ENCODE peak calls at places on chromosomes 12 and 14, in seven cellular contexts. B is stomach; A is adipocyte; T is lung; P is cardiac muscle cell; F is CD4-positive, CD25-positive, alpha-beta regulatory T cell; G is kidney. M is an unnamed sample. For H3K4me1, the result is how much of the 10 kb centered on the place peaks cover.

GRCh38 chr14:61934385-61934784 is 172.2 kb downstream of the SNAPC1 start:
- DNase-seq in B (no peak), A (peak), T (no peak), P (peak), F (no peak), G (no peak), M (no peak)

GRCh38 chr14:31268216-31268615 is 60.6 kb upstream of the HECTD1 start:
- DNase-seq in B (no peak), A (peak), T (no peak), P (no peak), F (no peak), G (no peak), M (no peak)

GRCh38 chr14:49492151-49492550 is 94.0 kb downstream of the RPS29 start:
- DNase-seq in B (no peak), A (no peak), T (no peak), P (no peak), F (no peak), G (no peak), M (no peak)

GRCh38 chr12:110585231-110585799 is 2.2 kb upstream of the PPTC7 start:
- DNase-seq in B (no peak), A (peak), T (peak), P (peak), F (peak), G (no peak), M (no peak)

GRCh38 chr12:69442894-69443293 is 27.3 kb upstream of the FRS2 start:
- DNase-seq in B (no peak), A (no peak), T (no peak), P (peak), F (no peak), G (no peak), M (no peak)

GRCh38 chr12:69243099-69244084 is 4.0 kb downstream of the CPSF6 start:
- DNase-seq in B (no peak), A (no peak), T (no peak), P (no peak), F (peak), G (no peak), M (no peak)

GRCh38 chr14:97387252-97387882 is 590.2 kb downstream of the VRK1 start:
- DNase-seq in B (no peak), A (no peak), T (no peak), P (no peak), F (no peak), G (no peak), M (no peak)

GRCh38 chr14:61503167-61503801 is 181.9 kb downstream of the PRKCH start:
- DNase-seq in B (no peak), A (no peak), T (no peak), P (peak), F (peak), G (no peak), M (no peak)

GRCh38 chr14:59123526-59123925 is 64.9 kb upstream of the DAAM1 start:
- DNase-seq in B (no peak), A (peak), T (no peak), P (peak), F (no peak), G (no peak), M (no peak)

GRCh38 chr14:62001988-62002387 is 239.8 kb downstream of the SNAPC1 start:
- DNase-seq in B (no peak), A (no peak), T (no peak), P (no peak), F (no peak), G (no peak), M (no peak)

GRCh38 chr14:59777006-59777579 is 93.5 kb downstream of the RTN1 start:
- DNase-seq in B (no peak), A (no peak), T (no peak), P (no peak), F (no peak), G (no peak), M (no peak)

GRCh38 chr12:6377667-6377994 is 2.3 kb upstream of the SCNN1A start:
- DNase-seq in B (peak), A (peak), T (peak), P (no peak), F (no peak), G (peak), M (no peak)

GRCh38 chr14:79186523-79186922 is 1016.4 kb downstream of the NRXN3 start:
- DNase-seq in B (no peak), A (no peak), T (no peak), P (no peak), F (no peak), G (no peak), M (no peak)

GRCh38 chr12:108191938-108192337 is 62.9 kb downstream of the WSCD2 start:
- DNase-seq in B (no peak), A (no peak), T (no peak), P (no peak), F (no peak), G (no peak), M (no peak)

GRCh38 chr14:76267322-76268012 is 108.5 kb upstream of the ESRRB start:
- DNase-seq in B (peak), A (peak), T (peak), P (peak), F (peak), G (peak), M (peak)

GRCh38 chr14:89269404-89269803 is 147.6 kb downstream of the FOXN3 start:
- DNase-seq in B (no peak), A (no peak), T (no peak), P (no peak), F (no peak), G (no peak), M (no peak)

GRCh38 chr12:106378788-106379187 is 21.2 kb downstream of the POLR3B start:
- DNase-seq in B (no peak), A (no peak), T (no peak), P (no peak), F (peak), G (no peak), M (no peak)

GRCh38 chr12:2256453-2256852 is 203.7 kb downstream of the CACNA1C start:
- DNase-seq in B (no peak), A (no peak), T (no peak), P (peak), F (no peak), G (no peak), M (no peak)

GRCh38 chr12:32115404-32116104 is 8.9 kb downstream of the BICD1 start:
- DNase-seq in B (peak), A (peak), T (peak), P (peak), F (no peak), G (peak), M (no peak)

GRCh38 chr14:36238666-36239363 is 62.3 kb upstream of the PTCSC3 start:
- DNase-seq in B (no peak), A (no peak), T (peak), P (peak), F (no peak), G (no peak), M (no peak)

GRCh38 chr14:90587918-90588317 is 191.1 kb downstream of the CALM1 start:
- DNase-seq in B (no peak), A (no peak), T (no peak), P (no peak), F (no peak), G (no peak), M (no peak)

GRCh38 chr14:90858511-90858910 is 42.3 kb upstream of the TTC7B start:
- DNase-seq in B (no peak), A (no peak), T (no peak), P (no peak), F (no peak), G (no peak), M (no peak)

GRCh38 chr14:68755016-68755353 is 37.9 kb downstream of the ZFP36L1 start:
- DNase-seq in B (no peak), A (no peak), T (no peak), P (no peak), F (no peak), G (no peak), M (no peak)
- H3K4me1 ChIP-seq in B (under half), A (under half), T (under half), P (half or more), F (under half), G (under half), M (under half)

GRCh38 chr12:124506145-124506831 is 61.1 kb downstream of the NCOR2 start:
- DNase-seq in B (peak), A (peak), T (peak), P (peak), F (no peak), G (peak), M (no peak)
- H3K4me1 ChIP-seq in B (half or more), A (under half), T (under half), P (half or more), F (under half), G (under half), M (under half)

GRCh38 chr12:53221203-53222076 is 10.6 kb downstream of the RARG start:
- DNase-seq in B (peak), A (peak), T (peak), P (peak), F (peak), G (peak), M (peak)

GRCh38 chr12:53223391-53224267 is 8.4 kb downstream of the RARG start:
- DNase-seq in B (no peak), A (peak), T (no peak), P (peak), F (peak), G (peak), M (no peak)

GRCh38 chr12:53224268-53224896 is 7.6 kb downstream of the RARG start:
- DNase-seq in B (no peak), A (peak), T (no peak), P (no peak), F (no peak), G (no peak), M (peak)

GRCh38 chr12:53222170-53223005 is 9.6 kb downstream of the RARG start:
- DNase-seq in B (no peak), A (peak), T (no peak), P (no peak), F (peak), G (peak), M (no peak)

DNA sequence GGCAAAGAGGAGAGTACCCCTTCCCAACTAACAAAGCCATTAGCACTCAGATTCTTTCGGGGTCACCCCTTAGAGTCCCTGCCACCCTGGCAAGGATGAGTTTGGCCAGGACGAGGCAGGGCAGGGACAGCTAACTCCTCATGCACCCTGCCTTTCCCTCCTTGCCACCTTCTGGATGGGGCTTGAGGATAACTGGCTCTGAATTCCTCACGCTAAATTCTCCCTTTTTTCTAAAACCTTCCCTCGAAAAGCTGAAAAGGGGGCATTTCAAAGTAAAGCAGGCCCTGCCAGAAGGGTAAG is 9.1 kb downstream of the RARG start:
- DNase-seq in B (no peak), A (no peak), T (no peak), P (no peak), F (no peak), G (peak), M (no peak)
- H3K4me1 ChIP-seq in B (under half), A (under half), T (under half), P (half or more), F (half or more), G (under half), M (under half)

GRCh38 chr14:68248481-68249255 is 429.1 kb downstream of the RAD51B start:
- DNase-seq in B (no peak), A (peak), T (no peak), P (peak), F (peak), G (peak), M (peak)
- H3K4me1 ChIP-seq in B (half or more), A (half or more), T (under half), P (half or more), F (under half), G (under half), M (half or more)

GRCh38 chr14:53950031-53950793 is 6.4 kb downstream of the BMP4 start:
- DNase-seq in B (no peak), A (no peak), T (no peak), P (no peak), F (no peak), G (no peak), M (no peak)

GRCh38 chr14:53949201-53949600 is 7.4 kb downstream of the BMP4 start:
- DNase-seq in B (no peak), A (no peak), T (no peak), P (no peak), F (no peak), G (no peak), M (no peak)

GRCh38 chr14:53947452-53948180 is 9.0 kb downstream of the BMP4 start:
- DNase-seq in B (no peak), A (peak), T (no peak), P (no peak), F (no peak), G (no peak), M (no peak)

GRCh38 chr14:53946404-53947400 is 9.9 kb downstream of the BMP4 start:
- DNase-seq in B (no peak), A (peak), T (no peak), P (no peak), F (no peak), G (peak), M (no peak)

GRCh38 chr14:53948181-53948884 is 8.3 kb downstream of the BMP4 start:
- DNase-seq in B (no peak), A (no peak), T (no peak), P (no peak), F (no peak), G (no peak), M (no peak)
- H3K4me1 ChIP-seq in B (under half), A (under half), T (under half), P (under half), F (under half), G (under half), M (under half)

GRCh38 chr14:63923422-63923752 is 70.6 kb downstream of the SYNE2 start:
- DNase-seq in B (no peak), A (no peak), T (no peak), P (no peak), F (no peak), G (no peak), M (no peak)

GRCh38 chr14:63928744-63929174 is 76.0 kb downstream of the SYNE2 start:
- DNase-seq in B (no peak), A (no peak), T (no peak), P (peak), F (no peak), G (no peak), M (no peak)

GRCh38 chr14:63926641-63927040 is 73.8 kb downstream of the SYNE2 start:
- DNase-seq in B (no peak), A (no peak), T (no peak), P (no peak), F (no peak), G (no peak), M (no peak)

GRCh38 chr14:63922696-63923421 is 70.1 kb downstream of the SYNE2 start:
- DNase-seq in B (peak), A (peak), T (peak), P (peak), F (no peak), G (no peak), M (peak)

DNA sequence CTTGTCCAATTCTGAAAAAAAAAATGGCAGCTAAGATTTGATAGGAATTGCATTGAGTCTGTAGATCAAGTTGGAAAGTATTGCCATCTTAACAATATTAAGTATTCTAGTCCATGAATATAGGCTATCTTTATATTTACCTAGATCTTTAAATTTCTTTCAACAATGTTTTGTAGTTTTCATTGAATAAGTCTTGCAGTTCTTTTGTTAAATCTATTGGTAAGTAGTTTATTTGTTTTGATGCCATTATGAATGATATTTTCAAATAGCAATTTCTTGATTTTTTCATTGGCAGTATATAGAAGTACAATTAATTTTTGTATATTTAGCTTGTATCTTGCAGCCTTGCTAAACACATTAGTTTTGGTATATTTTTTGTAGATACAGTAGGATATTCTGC is 71.6 kb downstream of the SYNE2 start:
- DNase-seq in B (no peak), A (no peak), T (no peak), P (no peak), F (no peak), G (no peak), M (no peak)
- H3K4me1 ChIP-seq in B (under half), A (under half), T (under half), P (under half), F (under half), G (under half), M (under half)

GRCh38 chr12:88417531-88417930 is 162.7 kb downstream of the KITLG start:
- DNase-seq in B (no peak), A (no peak), T (no peak), P (no peak), F (no peak), G (no peak), M (no peak)
- H3K4me1 ChIP-seq in B (under half), A (half or more), T (under half), P (under half), F (under half), G (under half), M (under half)

M was measured in Caco-2.